ENCODE peak calls at places on chromosomes 12 and 14, in seven cellular contexts. R is stimulated activated CD8-positive, alpha-beta memory T cell treated with anti-CD3 and anti-CD28 coated beads, Interleukin-15, amount 100 ng/mL, for 24 hours; G is mesothelial cell of epicardium; F is COR-L47; S is fibroblast of the conjunctiva; A is GM04504; X is OCI-M1. L is an unnamed sample.

GRCh38 chr14:30737916-30738315 is 115.8 kb downstream of the SCFD1 start:
- DNase-seq in G (no peak), X (no peak), R (no peak), F (no peak), A (no peak), S (no peak), L (no peak)

GRCh38 chr12:112738531-112738930 is 53.0 kb upstream of the RPH3A start:
- DNase-seq in G (no peak), A (no peak), F (no peak), R (no peak), X (no peak), S (no peak), L (no peak)

GRCh38 chr14:94043111-94043755 is 17.1 kb downstream of the OTUB2 start:
- DNase-seq in G (no peak), F (no peak), A (no peak), R (no peak), S (no peak), X (no peak), L (no peak)

GRCh38 chr12:32043928-32044549 is 62.6 kb upstream of the BICD1 start:
- DNase-seq in F (no peak), S (no peak), G (no peak), A (no peak), R (no peak), X (no peak), L (peak; percentile 64)

GRCh38 chr14:35034440-35034833 is 11.6 kb upstream of the FAM177A1 start:
- DNase-seq in R (no peak), A (no peak), G (no peak), S (no peak), F (no peak), X (no peak), L (no peak)

GRCh38 chr12:40870981-40871380 is 178.7 kb downstream of the CNTN1 start:
- DNase-seq in S (no peak), F (no peak), G (no peak), A (no peak), R (no peak), X (no peak), L (no peak)

GRCh38 chr14:60485600-60486251 is at the start of gene C14orf39:
- DNase-seq in A (no peak), F (no peak), G (no peak), S (peak; percentile 2), X (peak; percentile 89), R (no peak), L (peak; percentile 64)

GRCh38 chr14:90454041-90455000 is 57.5 kb downstream of the CALM1 start:
- DNase-seq in S (peak; percentile 31), R (no peak), F (no peak), X (peak; percentile 2), A (peak; percentile 17), G (peak; percentile 58), L (no peak)

GRCh38 chr12:56338643-56339422 is at the start of gene IL23A:
- DNase-seq in G (no peak), A (no peak), S (no peak), X (no peak), R (no peak), F (peak; percentile 81), L (no peak)

GRCh38 chr12:70221626-70222025 is 21.6 kb upstream of the CNOT2 start:
- DNase-seq in S (no peak), A (no peak), R (no peak), G (no peak), F (no peak), X (no peak), L (no peak)

GRCh38 chr12:76519538-76519937 is 40.0 kb downstream of the OSBPL8 start:
- DNase-seq in A (no peak), F (no peak), X (no peak), R (no peak), S (no peak), G (no peak), L (peak; percentile 93)

GRCh38 chr12:131430158-131430772 is 280.6 kb upstream of the SFSWAP start:
- DNase-seq in F (no peak), G (no peak), R (no peak), S (no peak), A (no peak), X (no peak), L (no peak)

GRCh38 chr12:57452181-57452936 is 2.7 kb upstream of the INHBE start:
- DNase-seq in X (peak; percentile 84), S (no peak), A (peak; percentile 72), F (no peak), G (no peak), R (no peak), L (peak; percentile 68)

GRCh38 chr14:53916239-53916638 is 40.4 kb downstream of the BMP4 start:
- DNase-seq in G (no peak), A (no peak), R (no peak), F (no peak), X (no peak), S (no peak), L (no peak)

GRCh38 chr12:3421599-3421998 is 69.4 kb upstream of the PRMT8 start:
- DNase-seq in S (no peak), R (no peak), F (no peak), G (no peak), A (no peak), X (no peak), L (no peak)

GRCh38 chr12:132117558-132117875 is 26.6 kb downstream of the DDX51 start:
- DNase-seq in R (no peak), S (no peak), X (no peak), G (no peak), F (no peak), A (no peak), L (no peak)

GRCh38 chr12:94336201-94336915 is 123.3 kb downstream of the CEP83 start:
- DNase-seq in A (no peak), G (no peak), R (no peak), S (no peak), X (no peak), F (no peak), L (no peak)

GRCh38 chr12:66036317-66036716 is 94.2 kb downstream of the LLPH start:
- DNase-seq in X (no peak), F (no peak), R (no peak), G (no peak), S (peak; percentile 70), A (peak; percentile 88), L (no peak)

GRCh38 chr12:47753021-47754001 is 5.4 kb downstream of the RAPGEF3 start:
- DNase-seq in X (no peak), R (no peak), G (no peak), A (no peak), S (no peak), F (no peak), L (no peak)

GRCh38 chr12:75859868-75860267 is 171.7 kb downstream of the PHLDA1 start:
- DNase-seq in S (no peak), F (no peak), A (no peak), G (no peak), X (no peak), R (no peak), L (no peak)